ENCODE peak calls at places on chromosome 3, in nine cellular contexts. N is AG20443; H is activated CD8-positive, alpha-beta memory T cell treated with anti-CD3 and anti-CD28 coated beads for 1 hour; A is LHCN-M2; E is EH; D is activated effector memory CD4-positive, alpha-beta T cell treated with anti-CD3 and anti-CD28 coated beads, Interleukin-2, amount 50 U/mL, for 16 hours; W is memory B cell; U is posterior cingulate gyrus; R is COR-L47. V is an unnamed sample.
A peak's percentile ranks its signal among the peaks of the same experiment; 100 is the strongest.

GRCh38 chr3:30662836-30663235 is 56.4 kb downstream of the TGFBR2 start:
- DNase-seq in N (no peak), H (no peak), A (no peak), E (no peak), D (no peak), W (no peak), U (no peak), R (no peak), V (no peak)

GRCh38 chr3:72462611-72463011 is 385.6 kb downstream of the SHQ1 start:
- DNase-seq in N (no peak), H (no peak), A (peak; percentile 83), E (no peak), D (no peak), W (no peak), U (peak; percentile 15), R (no peak), V (no peak)

GRCh38 chr3:54294214-54294613 is 171.9 kb downstream of the CACNA2D3 start:
- DNase-seq in N (no peak), H (no peak), A (no peak), E (no peak), D (no peak), W (no peak), U (no peak), R (no peak), V (no peak)

GRCh38 chr3:101292027-101292426 is 28.3 kb downstream of the IMPG2 start:
- DNase-seq in N (peak; percentile 46), H (no peak), A (no peak), E (no peak), D (no peak), W (no peak), U (no peak), R (no peak), V (no peak)

GRCh38 chr3:196662711-196663571 is 23.4 kb downstream of the NRROS start:
- DNase-seq in N (peak; percentile 39), H (no peak), A (no peak), E (peak; percentile 55), D (no peak), W (no peak), U (no peak), R (no peak), V (no peak)

GRCh38 chr3:16738451-16738850 is 133.2 kb upstream of the DAZL start:
- DNase-seq in N (no peak), H (no peak), A (no peak), E (no peak), D (no peak), W (no peak), U (no peak), R (no peak), V (no peak)

GRCh38 chr3:195154111-195154791 is 116.7 kb downstream of the XXYLT1 start:
- DNase-seq in N (peak; percentile 17), H (no peak), A (no peak), E (peak; percentile 85), D (no peak), W (no peak), U (no peak), R (no peak), V (no peak)

GRCh38 chr3:129063841-129064482 is 3.4 kb downstream of the GP9 start:
- DNase-seq in N (no peak), H (no peak), A (no peak), E (no peak), D (no peak), W (no peak), U (no peak), R (no peak), V (no peak)

GRCh38 chr3:55963611-55964010 is 476.5 kb upstream of the WNT5A start:
- DNase-seq in N (no peak), H (no peak), A (no peak), E (no peak), D (no peak), W (no peak), U (no peak), R (peak; percentile 5), V (no peak)

GRCh38 chr3:191269289-191270085 is 59.7 kb upstream of the CCDC50 start:
- DNase-seq in N (no peak), H (no peak), A (no peak), E (peak; percentile 38), D (no peak), W (no peak), U (no peak), R (no peak), V (no peak)

GRCh38 chr3:99319961-99320360 is 318.4 kb upstream of the COL8A1 start:
- DNase-seq in N (peak; percentile 67), H (no peak), A (peak; percentile 80), E (peak; percentile 93), D (no peak), W (no peak), U (no peak), R (no peak), V (no peak)